ENCODE peak calls at places on chromosomes 5 and 9, in seven cellular contexts. One of them, this sample, is unnamed.

GRCh38 chr5:30030110-30030509 is 1163.4 kb upstream of the CDH6 start:
- DNase-seq in spleen: no peak
- DNase-seq in GM12865: no peak
- DNase-seq in AG09309: no peak
- DNase-seq in endothelial cell: no peak
- DNase-seq in mammary epithelial cell: no peak
- DNase-seq in WERI-Rb-1: no peak
- DNase-seq in this sample: no peak

GRCh38 chr5:138402640-138403039 is 36.2 kb upstream of the REEP2 start:
- DNase-seq in WERI-Rb-1: no peak
- DNase-seq in AG09309: no peak
- DNase-seq in spleen: no peak
- DNase-seq in mammary epithelial cell: no peak
- DNase-seq in GM12865: peak
- DNase-seq in endothelial cell: no peak
- DNase-seq in this sample: no peak

GRCh38 chr5:149470942-149471341 is 80.3 kb downstream of the CSNK1A1 start:
- DNase-seq in WERI-Rb-1: no peak
- DNase-seq in AG09309: no peak
- DNase-seq in mammary epithelial cell: no peak
- DNase-seq in GM12865: no peak
- DNase-seq in endothelial cell: no peak
- DNase-seq in spleen: no peak
- DNase-seq in this sample: no peak

GRCh38 chr9:83570359-83570758 is 32.2 kb upstream of the FRMD3 start:
- DNase-seq in GM12865: no peak
- DNase-seq in spleen: no peak
- DNase-seq in WERI-Rb-1: no peak
- DNase-seq in mammary epithelial cell: peak
- DNase-seq in endothelial cell: no peak
- DNase-seq in AG09309: no peak
- DNase-seq in this sample: no peak

GRCh38 chr5:147558826-147559225 is 49.0 kb upstream of the DPYSL3 start:
- DNase-seq in spleen: no peak
- DNase-seq in GM12865: peak
- DNase-seq in WERI-Rb-1: peak
- DNase-seq in mammary epithelial cell: peak
- DNase-seq in endothelial cell: peak
- DNase-seq in AG09309: no peak
- DNase-seq in this sample: peak

GRCh38 chr9:127739614-127740322 is 4.7 kb upstream of the TOR2A start:
- DNase-seq in mammary epithelial cell: peak
- DNase-seq in spleen: no peak
- DNase-seq in endothelial cell: no peak
- DNase-seq in GM12865: no peak
- DNase-seq in WERI-Rb-1: no peak
- DNase-seq in AG09309: no peak
- DNase-seq in this sample: no peak

GRCh38 chr5:137627293-137627692 is 108.6 kb downstream of the KLHL3 start:
- DNase-seq in WERI-Rb-1: no peak
- DNase-seq in GM12865: no peak
- DNase-seq in AG09309: no peak
- DNase-seq in mammary epithelial cell: no peak
- DNase-seq in endothelial cell: no peak
- DNase-seq in spleen: no peak
- DNase-seq in this sample: no peak

GRCh38 chr9:94031946-94032345 is 52.3 kb upstream of the PTPDC1 start:
- DNase-seq in WERI-Rb-1: no peak
- DNase-seq in GM12865: no peak
- DNase-seq in spleen: no peak
- DNase-seq in AG09309: no peak
- DNase-seq in endothelial cell: no peak
- DNase-seq in mammary epithelial cell: no peak
- DNase-seq in this sample: no peak

GRCh38 chr9:71490810-71491209 is 277.5 kb downstream of the CEMIP2 start:
- DNase-seq in endothelial cell: no peak
- DNase-seq in WERI-Rb-1: no peak
- DNase-seq in AG09309: no peak
- DNase-seq in GM12865: peak
- DNase-seq in mammary epithelial cell: peak
- DNase-seq in spleen: no peak
- DNase-seq in this sample: no peak

GRCh38 chr5:106397700-106398099 is 1273.0 kb downstream of the EFNA5 start:
- DNase-seq in WERI-Rb-1: no peak
- DNase-seq in mammary epithelial cell: peak
- DNase-seq in AG09309: peak
- DNase-seq in GM12865: peak
- DNase-seq in spleen: no peak
- DNase-seq in endothelial cell: no peak
- DNase-seq in this sample: peak

GRCh38 chr9:110799396-110799795 is 130.8 kb downstream of the MUSK start:
- DNase-seq in spleen: no peak
- DNase-seq in endothelial cell: no peak
- DNase-seq in AG09309: no peak
- DNase-seq in WERI-Rb-1: no peak
- DNase-seq in GM12865: no peak
- DNase-seq in mammary epithelial cell: no peak
- DNase-seq in this sample: no peak

GRCh38 chr9:20402273-20402875 is 219.9 kb downstream of the MLLT3 start:
- DNase-seq in spleen: no peak
- DNase-seq in endothelial cell: no peak
- DNase-seq in mammary epithelial cell: no peak
- DNase-seq in GM12865: no peak
- DNase-seq in WERI-Rb-1: no peak
- DNase-seq in AG09309: no peak
- DNase-seq in this sample: no peak

GRCh38 chr9:33818832-33819500 is 2.0 kb downstream of the UBE2R2 start:
- DNase-seq in endothelial cell: no peak
- DNase-seq in WERI-Rb-1: no peak
- DNase-seq in spleen: no peak
- DNase-seq in mammary epithelial cell: peak
- DNase-seq in AG09309: peak
- DNase-seq in GM12865: no peak
- DNase-seq in this sample: no peak

GRCh38 chr5:132500931-132501628 is 10.5 kb upstream of the IRF1 start:
- DNase-seq in GM12865: peak
- DNase-seq in WERI-Rb-1: peak
- DNase-seq in spleen: peak
- DNase-seq in mammary epithelial cell: no peak
- DNase-seq in AG09309: no peak
- DNase-seq in endothelial cell: peak
- DNase-seq in this sample: no peak

GRCh38 chr9:74803366-74804017 is 84.2 kb downstream of the TRPM6 start:
- DNase-seq in GM12865: no peak
- DNase-seq in spleen: no peak
- DNase-seq in AG09309: no peak
- DNase-seq in endothelial cell: no peak
- DNase-seq in WERI-Rb-1: no peak
- DNase-seq in mammary epithelial cell: peak
- DNase-seq in this sample: no peak

GRCh38 chr9:71355884-71356283 is 234.5 kb upstream of the TRPM3 start:
- DNase-seq in AG09309: no peak
- DNase-seq in endothelial cell: peak
- DNase-seq in GM12865: no peak
- DNase-seq in mammary epithelial cell: no peak
- DNase-seq in spleen: no peak
- DNase-seq in WERI-Rb-1: peak
- DNase-seq in this sample: no peak

GRCh38 chr5:56950626-56951130 is 1.2 kb downstream of the MIER3 start:
- DNase-seq in spleen: peak
- DNase-seq in WERI-Rb-1: no peak
- DNase-seq in endothelial cell: peak
- DNase-seq in GM12865: peak
- DNase-seq in AG09309: peak
- DNase-seq in mammary epithelial cell: peak
- DNase-seq in this sample: peak

GRCh38 chr5:143302344-143302743 is 101.1 kb downstream of the NR3C1 start:
- DNase-seq in endothelial cell: no peak
- DNase-seq in GM12865: no peak
- DNase-seq in spleen: no peak
- DNase-seq in mammary epithelial cell: peak
- DNase-seq in WERI-Rb-1: no peak
- DNase-seq in AG09309: no peak
- DNase-seq in this sample: no peak

DNA sequence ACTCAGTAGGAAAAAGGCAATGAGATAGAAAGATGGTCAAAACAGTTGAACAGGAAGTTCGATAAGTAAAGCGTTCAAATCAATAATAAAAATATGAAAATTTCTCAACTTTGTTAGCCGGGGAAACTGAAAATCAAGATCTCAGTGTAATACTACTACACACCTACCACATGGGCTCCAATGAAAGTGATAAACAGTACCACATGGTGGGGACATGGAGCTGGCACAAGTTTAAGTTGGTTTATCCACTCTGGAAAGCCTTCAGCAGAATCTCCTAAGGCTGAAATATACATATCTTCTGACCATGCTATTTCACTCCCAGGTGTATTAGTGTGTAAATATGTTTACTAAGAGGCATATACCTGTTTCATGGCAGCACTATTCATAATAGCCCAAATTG is 126.8 kb downstream of the NXNL2 start:
- DNase-seq in mammary epithelial cell: peak
- DNase-seq in WERI-Rb-1: no peak
- DNase-seq in spleen: no peak
- DNase-seq in AG09309: no peak
- DNase-seq in endothelial cell: no peak
- DNase-seq in GM12865: no peak
- DNase-seq in this sample: no peak
- TF ChIP-seq CTCF in mammary epithelial cell: peak
- TF ChIP-seq CTCF in WERI-Rb-1: no peak
- TF ChIP-seq CTCF in spleen: no peak
- TF ChIP-seq CTCF in AG09309: peak
- TF ChIP-seq CTCF in endothelial cell: no peak
- TF ChIP-seq CTCF in GM12865: no peak
- TF ChIP-seq CTCF in this sample: no peak

GRCh38 chr5:73301208-73302088 is 128.5 kb downstream of the TMEM174 start:
- DNase-seq in GM12865: no peak
- DNase-seq in spleen: no peak
- DNase-seq in mammary epithelial cell: no peak
- DNase-seq in endothelial cell: no peak
- DNase-seq in WERI-Rb-1: no peak
- DNase-seq in AG09309: no peak
- DNase-seq in this sample: no peak

GRCh38 chr5:73304381-73304780 is 131.4 kb downstream of the TMEM174 start:
- DNase-seq in endothelial cell: no peak
- DNase-seq in GM12865: no peak
- DNase-seq in spleen: no peak
- DNase-seq in mammary epithelial cell: no peak
- DNase-seq in AG09309: no peak
- DNase-seq in WERI-Rb-1: no peak
- DNase-seq in this sample: no peak

GRCh38 chr5:73302797-73303138 is 129.8 kb downstream of the TMEM174 start:
- DNase-seq in GM12865: no peak
- DNase-seq in WERI-Rb-1: no peak
- DNase-seq in spleen: no peak
- DNase-seq in AG09309: no peak
- DNase-seq in endothelial cell: no peak
- DNase-seq in mammary epithelial cell: no peak
- DNase-seq in this sample: no peak

GRCh38 chr5:73305386-73305785 is 132.4 kb downstream of the TMEM174 start:
- DNase-seq in endothelial cell: no peak
- DNase-seq in AG09309: no peak
- DNase-seq in mammary epithelial cell: no peak
- DNase-seq in GM12865: no peak
- DNase-seq in spleen: no peak
- DNase-seq in WERI-Rb-1: no peak
- DNase-seq in this sample: no peak

DNA sequence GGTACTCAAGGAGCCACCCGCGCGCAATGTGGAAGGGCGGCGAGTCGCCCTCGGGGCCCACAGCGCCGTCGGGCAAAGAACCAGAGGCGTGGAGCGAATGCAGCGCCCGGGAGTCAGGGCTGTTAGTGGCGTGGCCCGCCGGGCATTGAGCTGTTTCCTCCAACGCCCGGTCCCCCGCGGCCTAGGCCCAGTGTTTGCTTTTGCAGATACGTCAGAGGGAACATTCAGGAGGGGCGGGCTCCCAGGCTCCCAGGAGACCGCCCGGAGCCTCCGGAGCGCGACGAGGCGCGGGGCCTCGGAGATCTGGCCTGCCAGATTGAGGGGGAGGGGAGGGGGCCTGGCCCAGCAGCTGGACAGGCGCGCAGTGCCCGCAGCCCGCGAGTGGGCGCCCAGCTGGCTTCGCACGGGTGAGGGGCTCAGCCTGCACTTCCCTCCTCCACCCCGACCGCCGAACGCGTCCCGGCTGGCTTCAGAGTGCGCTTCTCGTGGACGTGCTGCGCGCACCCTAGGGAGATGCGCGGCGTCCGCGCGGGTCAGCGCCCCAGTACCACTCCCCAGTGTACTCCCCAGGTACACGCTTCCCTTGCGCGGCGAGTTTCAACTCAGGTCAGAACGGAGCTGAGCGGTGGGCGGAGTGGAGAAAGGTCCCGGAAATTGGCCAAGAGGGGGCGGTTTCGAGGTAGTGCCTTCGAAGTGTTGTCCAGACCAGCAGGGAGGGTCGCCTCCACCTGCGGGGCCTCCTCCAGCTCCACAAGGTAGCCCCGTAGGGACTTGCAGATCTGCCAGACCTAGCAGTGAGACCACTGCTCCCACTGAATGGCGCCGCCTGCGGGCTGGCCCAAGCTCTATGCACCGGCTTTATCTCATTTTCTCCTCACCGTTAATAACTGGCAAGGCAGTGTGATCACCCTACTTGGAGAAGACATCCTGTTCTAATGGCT is 130.4 kb downstream of the TMEM174 start:
- DNase-seq in mammary epithelial cell: no peak
- DNase-seq in WERI-Rb-1: peak
- DNase-seq in GM12865: peak
- DNase-seq in endothelial cell: peak
- DNase-seq in AG09309: no peak
- DNase-seq in spleen: no peak
- DNase-seq in this sample: no peak
- TF ChIP-seq CTCF in mammary epithelial cell: peak
- TF ChIP-seq CTCF in WERI-Rb-1: peak
- TF ChIP-seq CTCF in GM12865: peak
- TF ChIP-seq CTCF in endothelial cell: peak
- TF ChIP-seq CTCF in AG09309: no peak
- TF ChIP-seq CTCF in spleen: no peak
- TF ChIP-seq CTCF in this sample: peak

DNA sequence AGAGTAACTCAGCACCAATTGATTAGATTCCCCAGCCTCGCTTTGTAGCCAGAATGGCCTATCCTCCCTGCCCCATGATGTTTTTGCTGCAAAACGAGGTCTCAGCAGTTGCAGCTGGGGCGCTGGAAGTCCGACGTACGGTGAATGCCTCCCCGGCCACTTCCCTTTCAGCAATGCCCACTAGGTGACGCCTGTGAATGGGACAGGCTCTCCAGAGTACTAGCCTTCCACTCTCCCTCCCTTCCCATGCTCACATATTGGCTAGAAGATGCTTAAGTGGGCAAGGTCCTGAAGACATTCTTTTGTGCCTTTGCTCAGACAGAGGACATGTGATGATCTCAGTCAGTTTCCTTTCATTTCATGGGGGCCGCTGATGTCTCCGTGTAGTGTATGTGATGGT is 50.8 kb downstream of the DMRT2 start:
- DNase-seq in mammary epithelial cell: peak
- DNase-seq in AG09309: no peak
- DNase-seq in endothelial cell: peak
- DNase-seq in WERI-Rb-1: peak
- DNase-seq in spleen: no peak
- DNase-seq in GM12865: peak
- DNase-seq in this sample: no peak
- TF ChIP-seq CTCF in mammary epithelial cell: no peak
- TF ChIP-seq CTCF in AG09309: peak
- TF ChIP-seq CTCF in endothelial cell: no peak
- TF ChIP-seq CTCF in WERI-Rb-1: peak
- TF ChIP-seq CTCF in spleen: no peak
- TF ChIP-seq CTCF in GM12865: peak
- TF ChIP-seq CTCF in this sample: peak

GRCh38 chr5:7849531-7850240 is 1.2 kb downstream of the CFAP90 start:
- DNase-seq in GM12865: no peak
- DNase-seq in endothelial cell: peak
- DNase-seq in mammary epithelial cell: no peak
- DNase-seq in spleen: no peak
- DNase-seq in AG09309: no peak
- DNase-seq in WERI-Rb-1: peak
- DNase-seq in this sample: no peak
- TF ChIP-seq CTCF in GM12865: no peak
- TF ChIP-seq CTCF in endothelial cell: no peak
- TF ChIP-seq CTCF in mammary epithelial cell: no peak
- TF ChIP-seq CTCF in spleen: no peak
- TF ChIP-seq CTCF in AG09309: no peak
- TF ChIP-seq CTCF in WERI-Rb-1: peak
- TF ChIP-seq CTCF in this sample: no peak

This sample was measured in astrocyte of the cerebellum.